ENCODE peak calls at places on chromosomes 1 and 21, in six cellular contexts. K is MM.1S, Y is GM23248, P is SK-N-SH, F is GM23338, U is OCI-LY7. O is an unnamed sample.

GRCh38 chr1:30668546-30669327 is 54.6 kb downstream of the MATN1 start:
- DNase-seq in F (no peak), Y (peak), P (no peak), U (no peak), K (no peak), O (no peak)

GRCh38 chr1:180953791-180954721 is 41.4 kb downstream of the KIAA1614 start:
- DNase-seq in K (peak), Y (peak), F (peak), P (peak), U (peak), O (no peak)

GRCh38 chr1:31976401-31976800 is 37.3 kb upstream of the KHDRBS1 start:
- DNase-seq in U (no peak), P (no peak), K (no peak), F (no peak), Y (peak), O (no peak)

GRCh38 chr1:235045034-235045690 is 83.5 kb downstream of the TOMM20 start:
- DNase-seq in F (no peak), Y (peak), P (no peak), U (no peak), K (no peak), O (no peak)

GRCh38 chr1:1069711-1070676 is 4.1 kb downstream of the RNF223 start:
- DNase-seq in P (no peak), K (no peak), U (peak), Y (peak), F (no peak), O (no peak)

GRCh38 chr1:93652335-93652949 is 29.2 kb downstream of the BCAR3 start:
- DNase-seq in P (no peak), Y (no peak), U (no peak), F (no peak), K (no peak), O (no peak)

GRCh38 chr1:155471891-155472290 is 90.7 kb downstream of the ASH1L start:
- DNase-seq in P (no peak), Y (no peak), U (no peak), K (peak), F (no peak), O (no peak)

GRCh38 chr1:185735667-185736105 is 1.5 kb downstream of the HMCN1 start:
- DNase-seq in P (no peak), K (peak), Y (peak), U (no peak), F (peak), O (no peak)

GRCh38 chr1:3313579-3313955 is 140.9 kb upstream of the ARHGEF16 start:
- DNase-seq in U (no peak), P (no peak), K (no peak), Y (peak), F (no peak), O (peak)

GRCh38 chr1:11062965-11063401 is 3.2 kb upstream of the SRM start:
- DNase-seq in U (no peak), F (no peak), P (no peak), K (no peak), Y (peak), O (no peak)

GRCh38 chr1:155043793-155044192 is 7.3 kb upstream of the ADAM15 start:
- DNase-seq in U (no peak), P (no peak), F (no peak), Y (no peak), K (no peak), O (no peak)

GRCh38 chr1:80892452-80892995 is 908.2 kb upstream of the ADGRL2 start:
- DNase-seq in Y (no peak), K (peak), U (no peak), P (no peak), F (peak), O (no peak)

GRCh38 chr1:246139745-246140182 is 367.3 kb downstream of the SMYD3 start:
- DNase-seq in K (no peak), P (no peak), F (no peak), Y (peak), U (no peak), O (no peak)

GRCh38 chr1:203572134-203572625 is 54.5 kb upstream of the ATP2B4 start:
- DNase-seq in Y (no peak), K (no peak), P (peak), F (peak), U (no peak), O (peak)

GRCh38 chr1:156618853-156619581 is at the start of gene HAPLN2:
- DNase-seq in F (peak), P (no peak), K (no peak), U (peak), Y (peak), O (peak)

GRCh38 chr1:169368406-169368769 is 393 bp downstream of the BLZF1 start:
- DNase-seq in Y (peak), F (peak), U (peak), P (peak), K (peak), O (peak)

GRCh38 chr21:29637126-29637525 is 302.7 kb downstream of the GRIK1 start:
- DNase-seq in K (no peak), P (no peak), Y (no peak), U (no peak), F (no peak), O (no peak)
- H3K4me3 ChIP-seq in K (no peak), P (no peak), Y (no peak), U (no peak), F (no peak), O (no peak)

DNA sequence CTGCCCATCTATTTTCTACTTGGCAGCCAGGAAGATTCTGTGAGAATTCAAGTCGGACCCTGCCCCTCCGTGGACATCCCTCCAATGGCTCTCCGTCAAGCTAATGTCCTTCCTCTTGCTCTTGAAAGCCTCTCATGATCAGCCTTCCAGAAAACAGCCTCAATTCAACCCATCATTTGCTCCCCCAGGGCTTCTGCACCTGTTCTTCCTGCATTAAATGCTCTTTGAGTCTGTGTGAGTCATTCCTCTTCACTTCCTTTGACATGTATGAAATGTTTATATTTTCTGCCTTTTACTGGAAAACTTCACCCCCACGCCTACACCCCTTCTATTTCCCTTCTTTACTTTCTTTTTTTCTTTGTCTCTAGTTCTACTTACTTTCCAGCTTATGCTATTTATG is 734.1 kb upstream of the ZP4 start:
- DNase-seq in U (no peak), F (no peak), K (no peak), P (no peak), Y (no peak), O (no peak)
- TF ChIP-seq EZH2phosphoT487 in U (no peak), F (no peak), K (no peak), P (no peak), Y (no peak), O (no peak)

DNA sequence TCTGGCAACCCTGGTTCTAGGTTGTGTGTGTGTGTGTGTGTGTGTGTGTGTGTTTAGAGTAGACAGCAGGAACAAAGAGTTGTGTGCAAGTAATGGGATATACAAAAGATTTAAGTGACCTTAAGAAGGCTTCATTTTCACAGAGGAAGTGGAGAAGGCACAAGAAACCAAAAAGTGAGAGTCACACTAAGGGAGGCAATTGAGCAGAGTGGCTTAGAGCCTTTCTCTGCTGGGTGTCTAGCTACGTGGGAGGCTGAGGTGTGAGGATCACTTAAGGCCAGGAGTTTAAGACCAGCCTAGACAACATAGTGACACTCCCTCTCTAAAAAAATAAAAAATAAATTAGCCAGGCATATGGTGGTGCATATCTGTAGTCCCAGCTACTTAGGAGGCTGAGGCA is 44.4 kb upstream of the HAO2 start:
- DNase-seq in Y (no peak), K (no peak), F (no peak), U (no peak), P (no peak), O (no peak)
- H3K4me3 ChIP-seq in Y (no peak), K (no peak), F (no peak), U (no peak), P (no peak), O (no peak)

GRCh38 chr1:196399713-196400112 is 208.5 kb downstream of the KCNT2 start:
- DNase-seq in F (no peak), K (no peak), U (no peak), Y (peak), P (no peak), O (no peak)

GRCh38 chr1:196393282-196393681 is 215.0 kb downstream of the KCNT2 start:
- DNase-seq in U (no peak), F (no peak), P (no peak), K (no peak), Y (no peak), O (no peak)

GRCh38 chr1:196387766-196388165 is 220.5 kb downstream of the KCNT2 start:
- DNase-seq in Y (peak), K (no peak), F (no peak), P (no peak), U (no peak), O (no peak)

GRCh38 chr1:196393742-196394141 is 214.5 kb downstream of the KCNT2 start:
- DNase-seq in P (no peak), U (no peak), Y (peak), K (no peak), F (no peak), O (no peak)
- TF ChIP-seq EZH2phosphoT487 in P (no peak), U (no peak), Y (no peak), K (no peak), F (no peak), O (no peak)

GRCh38 chr1:26694597-26695416 is 1.0 kb upstream of the ARID1A start:
- DNase-seq in U (peak), Y (no peak), K (peak), P (no peak), F (no peak), O (no peak)

GRCh38 chr1:26693557-26694184 is 2.1 kb upstream of the ARID1A start:
- DNase-seq in P (no peak), U (peak), Y (peak), F (no peak), K (no peak), O (no peak)

GRCh38 chr1:26695417-26696190 is at the start of gene ARID1A:
- DNase-seq in F (peak), U (peak), P (peak), Y (peak), K (peak), O (peak)

GRCh38 chr1:26692793-26693490 is 2.9 kb upstream of the ARID1A start:
- DNase-seq in Y (peak), U (peak), K (peak), P (peak), F (peak), O (peak)

GRCh38 chr1:26694185-26694572 is 1.6 kb upstream of the ARID1A start:
- DNase-seq in P (no peak), K (no peak), U (no peak), F (no peak), Y (peak), O (peak)
- H3K4me3 ChIP-seq in P (no peak), K (peak), U (peak), F (peak), Y (peak), O (no peak)

GRCh38 chr1:65002156-65002507 is 35.8 kb upstream of the JAK1 start:
- DNase-seq in Y (no peak), F (peak), P (no peak), K (no peak), U (no peak), O (no peak)

GRCh38 chr1:65003316-65003664 is 36.9 kb upstream of the JAK1 start:
- DNase-seq in F (peak), K (no peak), U (no peak), P (no peak), Y (no peak), O (no peak)

GRCh38 chr1:65001238-65001792 is 35.0 kb upstream of the JAK1 start:
- DNase-seq in Y (peak), F (peak), U (no peak), K (no peak), P (no peak), O (peak)

GRCh38 chr1:65006806-65007205 is 40.5 kb upstream of the JAK1 start:
- DNase-seq in K (no peak), Y (no peak), P (no peak), F (no peak), U (no peak), O (no peak)

GRCh38 chr1:65002508-65003315 is 36.4 kb upstream of the JAK1 start:
- DNase-seq in K (peak), F (peak), U (no peak), Y (peak), P (no peak), O (peak)
- TF ChIP-seq EZH2phosphoT487 in K (no peak), F (no peak), U (no peak), Y (no peak), P (no peak), O (no peak)

GRCh38 chr1:110765640-110766335 is 91.0 kb upstream of the KCNA3 start:
- DNase-seq in Y (peak), F (peak), K (peak), P (peak), U (peak), O (peak)
- H3K4me3 ChIP-seq in Y (no peak), F (no peak), K (no peak), P (peak), U (peak), O (no peak)

GRCh38 chr1:170742600-170742999 is 78.7 kb downstream of the PRRX1 start:
- DNase-seq in P (no peak), F (no peak), U (no peak), Y (no peak), K (no peak), O (no peak)
- TF ChIP-seq EZH2phosphoT487 in P (no peak), F (no peak), U (no peak), Y (no peak), K (no peak), O (no peak)

DNA sequence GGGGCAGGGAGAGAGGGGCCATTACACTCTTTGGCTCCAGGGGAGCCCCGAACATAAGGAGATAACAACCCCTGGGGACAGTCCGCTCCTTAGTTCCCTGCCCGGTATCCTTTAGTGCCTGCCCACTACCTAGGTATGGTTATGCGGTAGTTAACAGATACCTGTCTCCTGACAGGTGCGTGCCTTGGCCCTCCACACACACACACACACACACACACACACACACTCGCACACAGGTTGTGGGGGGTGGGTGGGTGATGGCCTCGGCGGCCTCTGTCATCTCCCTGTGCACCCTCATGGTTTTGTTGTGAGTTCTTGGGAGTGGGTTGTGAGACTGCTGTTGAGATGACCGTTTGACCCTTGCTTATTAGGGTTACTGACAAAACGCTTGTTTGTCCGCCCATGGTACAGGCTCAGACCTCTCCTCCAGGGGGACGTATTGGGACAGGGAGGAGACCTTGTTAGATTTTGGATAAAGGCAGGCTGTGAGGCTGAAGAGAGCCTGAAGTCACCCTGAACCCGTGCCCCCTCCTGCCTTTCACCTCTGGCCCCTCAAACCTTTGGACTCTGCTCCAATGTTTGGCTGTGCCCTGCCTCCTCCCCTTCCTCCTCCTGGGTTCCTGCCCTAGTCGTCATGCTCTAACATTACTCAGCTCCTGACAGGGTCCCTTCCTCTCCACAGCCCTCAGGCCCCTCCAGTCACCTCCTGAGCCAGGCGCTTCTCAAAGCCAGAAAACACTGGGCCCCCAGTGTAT is 976 bp downstream of the RASSF5 start:
- DNase-seq in F (no peak), Y (peak), K (no peak), P (no peak), U (no peak), O (no peak)
- H3K4me3 ChIP-seq in F (peak), Y (peak), K (peak), P (peak), U (no peak), O (peak)

GRCh38 chr1:172638249-172638648 is 20.7 kb upstream of the FASLG start:
- DNase-seq in F (no peak), U (no peak), K (no peak), P (no peak), Y (peak), O (no peak)
- TF ChIP-seq EZH2phosphoT487 in F (no peak), U (no peak), K (no peak), P (no peak), Y (no peak), O (no peak)